ENCODE peak calls at places on chromosomes 6 and 20, in five cellular contexts. F is stimulated activated CD4-positive, alpha-beta T cell treated with anti-CD3 and anti-CD28 coated beads, Interleukin-4, amount 100 ng/mL, for 4 hours; A is AG04450; C is activated naive CD4-positive, alpha-beta T cell treated with Interleukin-2 at 50 U/mL for 16 hours; O is small intestine. E is an unnamed sample.

GRCh38 chr20:38152175-38153010 is 12.7 kb downstream of the TGM2 start:
- DNase-seq in O (peak; percentile 94), C (no peak), A (no peak), F (no peak), E (peak; percentile 30)

GRCh38 chr6:13248053-13248452 is 80.3 kb downstream of the TBC1D7 start:
- DNase-seq in A (peak; percentile 11), F (no peak), O (no peak), C (no peak), E (peak; percentile 90)

GRCh38 chr6:119493980-119494379 is 144.4 kb upstream of the MAN1A1 start:
- DNase-seq in A (no peak), O (peak; percentile 37), F (no peak), C (no peak), E (peak; percentile 83)

GRCh38 chr6:39307462-39307861 is 6.8 kb downstream of the KCNK17 start:
- DNase-seq in A (no peak), C (no peak), F (no peak), O (no peak), E (no peak)

GRCh38 chr6:35654883-35655282 is 33.8 kb downstream of the FKBP5 start:
- DNase-seq in C (no peak), O (peak; percentile 23), F (no peak), A (no peak), E (no peak)

GRCh38 chr20:59024111-59024530 is 4.9 kb downstream of the TUBB1 start:
- DNase-seq in C (no peak), F (no peak), A (no peak), O (no peak), E (no peak)

GRCh38 chr6:169119669-169120068 is 134.0 kb downstream of the THBS2 start:
- DNase-seq in O (no peak), F (no peak), A (no peak), C (no peak), E (no peak)

GRCh38 chr6:9540534-9541126 is 874.2 kb downstream of the TFAP2A start:
- DNase-seq in F (no peak), O (peak; percentile 3), A (peak; percentile 13), C (no peak), E (peak; percentile 80)

GRCh38 chr6:53464942-53465460 is 79.9 kb downstream of the GCLC start:
- DNase-seq in O (no peak), C (no peak), F (no peak), A (no peak), E (peak; percentile 17)

GRCh38 chr20:5996765-5997164 is 46.3 kb downstream of the MCM8 start:
- DNase-seq in C (peak; percentile 28), O (peak; percentile 71), F (no peak), A (no peak), E (no peak)

E was measured in epithelial cell of esophagus.